ENCODE peak calls at places on chromosomes 12 and 14, in six cellular contexts. D is GM12878, A is HepG2, Y is GM12891, W is K562, I is H1. R is an unnamed sample.

GRCh38 chr12:74317078-74317581 is 220.5 kb upstream of the ATXN7L3B start:
- DNase-seq in D (no peak), A (no peak), Y (no peak), W (peak; percentile 6), I (no peak), R (no peak)

GRCh38 chr12:46585854-46586621 is 213.5 kb upstream of the SLC38A2 start:
- DNase-seq in D (no peak), A (peak; percentile 93), Y (no peak), W (no peak), I (no peak), R (no peak)

GRCh38 chr14:61281186-61281676 is at the start of gene TMEM30B:
- DNase-seq in D (no peak), A (no peak), Y (no peak), W (no peak), I (peak; percentile 82), R (no peak)

GRCh38 chr12:76470028-76470939 is 89.3 kb downstream of the OSBPL8 start:
- DNase-seq in D (peak; percentile 25), A (no peak), Y (no peak), W (peak; percentile 36), I (no peak), R (no peak)

GRCh38 chr12:34404377-34405285 is 382.3 kb downstream of the ALG10 start:
- DNase-seq in D (no peak), A (no peak), Y (no peak), W (no peak), I (peak; percentile 2), R (no peak)

GRCh38 chr14:65296402-65296801 is 116.1 kb upstream of the FUT8 start:
- DNase-seq in D (no peak), A (no peak), Y (no peak), W (no peak), I (no peak), R (no peak)

GRCh38 chr12:5487971-5488955 is 56.4 kb downstream of the NTF3 start:
- DNase-seq in D (no peak), A (no peak), Y (no peak), W (no peak), I (no peak), R (no peak)

GRCh38 chr14:65720743-65721142 is 308.2 kb downstream of the FUT8 start:
- DNase-seq in D (no peak), A (peak; percentile 3), Y (no peak), W (no peak), I (no peak), R (no peak)

GRCh38 chr14:105962532-105962931 is 436.1 kb downstream of the TMEM121 start:
- DNase-seq in D (no peak), A (no peak), Y (no peak), W (no peak), I (no peak), R (no peak)

GRCh38 chr12:96401061-96401871 is 1.0 kb upstream of the CDK17 start:
- DNase-seq in D (peak; percentile 72), A (peak; percentile 45), Y (no peak), W (peak; percentile 39), I (no peak), R (no peak)

GRCh38 chr12:95582230-95583058 is 31.2 kb upstream of the USP44 start:
- DNase-seq in D (no peak), A (peak; percentile 37), Y (no peak), W (no peak), I (no peak), R (no peak)

GRCh38 chr12:122097641-122098364 is 19.2 kb downstream of the MLXIP start:
- DNase-seq in D (no peak), A (peak; percentile 46), Y (no peak), W (peak; percentile 86), I (no peak), R (no peak)

GRCh38 chr12:1608783-1609119 is 14.4 kb upstream of the FBXL14 start:
- DNase-seq in D (no peak), A (no peak), Y (no peak), W (no peak), I (no peak), R (no peak)

GRCh38 chr14:105021656-105022275 is 883 bp upstream of the CDCA4 start:
- DNase-seq in D (no peak), A (peak; percentile 47), Y (no peak), W (peak; percentile 25), I (peak; percentile 62), R (no peak)

GRCh38 chr12:42756841-42757661 is 167.5 kb upstream of the PRICKLE1 start:
- DNase-seq in D (no peak), A (no peak), Y (no peak), W (no peak), I (peak; percentile 65), R (no peak)

GRCh38 chr12:45587877-45588530 is 141.5 kb upstream of the ARID2 start:
- DNase-seq in D (no peak), A (no peak), Y (no peak), W (no peak), I (no peak), R (no peak)

GRCh38 chr12:989751-990278 is 1.2 kb upstream of the ERC1 start:
- DNase-seq in D (no peak), A (peak; percentile 66), Y (no peak), W (no peak), I (no peak), R (no peak)

GRCh38 chr14:51784466-51784865 is 75.9 kb upstream of the GNG2 start:
- DNase-seq in D (no peak), A (no peak), Y (no peak), W (no peak), I (no peak), R (no peak)

GRCh38 chr14:53391156-53391555 is 238.0 kb upstream of the DDHD1 start:
- DNase-seq in D (no peak), A (peak; percentile 13), Y (no peak), W (no peak), I (no peak), R (no peak)

GRCh38 chr12:122960193-122960569 is 6.1 kb downstream of the ABCB9 start:
- DNase-seq in D (no peak), A (no peak), Y (no peak), W (no peak), I (no peak), R (no peak)

GRCh38 chr12:92341333-92341691 is 195.7 kb upstream of the BTG1 start:
- DNase-seq in D (no peak), A (peak; percentile 9), Y (no peak), W (no peak), I (no peak), R (no peak)

GRCh38 chr12:692274-692673 is 29.0 kb upstream of the NINJ2 start:
- DNase-seq in D (no peak), A (no peak), Y (no peak), W (no peak), I (no peak), R (no peak)

DNA sequence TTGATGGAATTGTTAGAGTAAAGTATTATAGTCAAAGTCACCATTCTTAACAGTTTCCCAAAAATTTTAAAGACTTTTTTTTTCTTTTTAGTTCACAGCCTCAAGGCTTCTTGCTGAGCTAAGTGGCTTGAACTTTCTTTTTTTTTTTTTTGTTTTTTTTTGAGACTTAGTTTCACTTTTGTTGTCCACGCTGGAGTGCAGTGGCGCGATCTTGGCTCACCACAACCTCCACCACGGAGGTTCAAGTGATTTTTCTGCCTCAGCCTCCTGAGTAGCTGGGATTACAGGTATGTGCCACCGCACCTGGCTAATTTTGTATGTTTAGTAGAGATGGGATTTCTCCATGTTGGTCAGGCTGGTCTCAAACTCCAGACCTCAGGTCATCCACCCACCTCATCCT is 92.8 kb downstream of the SETD3 start:
- DNase-seq in D (no peak), A (no peak), Y (no peak), W (no peak), I (no peak), R (no peak)
- TF ChIP-seq TAF1 in D (no peak), A (no peak), Y (no peak), W (no peak), I (no peak), R (no peak)

GRCh38 chr12:130081420-130081819 is 80.8 kb upstream of the FZD10 start:
- DNase-seq in D (no peak), A (no peak), Y (no peak), W (no peak), I (no peak), R (no peak)
- TF ChIP-seq POLR2A in D (no peak), A (no peak), Y (no peak), W (no peak), I (no peak), R (no peak)

DNA sequence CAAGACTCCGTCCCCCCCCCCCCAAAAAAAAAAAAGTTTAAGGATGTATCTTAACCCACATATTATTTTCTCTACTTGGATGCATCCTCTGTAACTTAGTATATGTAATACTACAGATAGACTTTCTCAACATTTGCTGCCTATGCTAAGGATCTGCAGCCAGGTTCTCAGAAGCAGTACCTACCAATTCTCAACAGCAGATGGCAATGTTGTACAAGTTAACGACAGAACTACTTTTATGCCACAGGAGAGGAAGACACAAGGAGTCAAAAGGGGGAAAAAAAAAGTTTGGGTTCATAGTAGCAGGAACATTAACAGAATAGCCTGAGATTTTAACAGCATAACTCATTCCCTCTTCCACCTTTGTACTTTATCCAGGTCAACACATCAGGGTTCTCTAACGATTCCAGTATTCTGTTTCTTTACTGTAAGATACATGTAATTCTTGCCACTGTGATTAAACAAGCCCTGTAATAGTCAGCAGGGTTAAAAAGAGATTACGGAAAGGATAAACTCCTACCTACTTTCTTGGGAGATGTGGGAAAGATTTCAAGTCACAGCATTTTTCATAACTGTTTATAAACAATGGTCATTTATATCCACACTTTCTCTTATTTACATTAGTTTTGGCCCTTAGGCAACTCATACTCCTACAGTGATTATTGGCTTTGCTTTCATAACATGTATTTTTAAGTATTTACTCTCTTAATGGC is 5.7 kb upstream of the NEK9 start:
- DNase-seq in D (peak; percentile 66), A (peak; percentile 69), Y (no peak), W (peak; percentile 23), I (peak; percentile 66), R (no peak)
- TF ChIP-seq POLR2AphosphoS5 in D (no peak), A (peak; percentile 24), Y (no peak), W (no peak), I (no peak), R (no peak)

GRCh38 chr12:51333536-51333935 is 9.6 kb upstream of the BIN2 start:
- DNase-seq in D (no peak), A (no peak), Y (no peak), W (no peak), I (no peak), R (no peak)

GRCh38 chr12:51326762-51327439 is 2.9 kb upstream of the BIN2 start:
- DNase-seq in D (peak; percentile 77), A (no peak), Y (peak; percentile 57), W (peak; percentile 55), I (no peak), R (peak; percentile 56)

GRCh38 chr12:51328587-51328986 is 4.6 kb upstream of the BIN2 start:
- DNase-seq in D (no peak), A (no peak), Y (no peak), W (no peak), I (no peak), R (no peak)

GRCh38 chr12:51330186-51330585 is 6.2 kb upstream of the BIN2 start:
- DNase-seq in D (no peak), A (no peak), Y (no peak), W (no peak), I (no peak), R (no peak)

GRCh38 chr12:51329742-51330141 is 5.8 kb upstream of the BIN2 start:
- DNase-seq in D (no peak), A (no peak), Y (no peak), W (no peak), I (no peak), R (no peak)
- TF ChIP-seq TAF1 in D (no peak), A (no peak), Y (no peak), W (no peak), I (no peak), R (no peak)